ENCODE peak calls at places on chromosomes 11 and 22, in seven cellular contexts. D, C, Y, M, I, S and E are unnamed samples.

GRCh38 chr11:112485280-112485679 is 224.6 kb upstream of the PLET1 start:
- DNase-seq in Y (no peak), S (peak; percentile 33), I (no peak), M (no peak), C (no peak), D (no peak), E (no peak)

GRCh38 chr11:44564198-44564597 is 1.3 kb upstream of the CD82 start:
- DNase-seq in M (no peak), D (no peak), S (no peak), I (no peak), Y (no peak), C (peak; percentile 38), E (no peak)

GRCh38 chr11:65787649-65788622 is 1.1 kb downstream of the OVOL1 start:
- DNase-seq in M (no peak), Y (no peak), C (no peak), D (no peak), I (peak; percentile 40), S (peak; percentile 86), E (no peak)

GRCh38 chr11:128692750-128693578 is 908 bp upstream of the FLI1 start:
- DNase-seq in M (no peak), Y (no peak), I (no peak), C (peak; percentile 38), D (no peak), S (peak; percentile 86), E (peak; percentile 61)

GRCh38 chr11:114010931-114011330 is 36.0 kb downstream of the HTR3A start:
- DNase-seq in M (no peak), S (no peak), D (no peak), C (no peak), Y (no peak), I (no peak), E (no peak)

GRCh38 chr11:285021-285893 is 3.7 kb upstream of the PGGHG start:
- DNase-seq in I (no peak), C (no peak), S (peak; percentile 38), Y (no peak), M (peak; percentile 53), D (no peak), E (no peak)

GRCh38 chr11:12581923-12582322 is 92.3 kb upstream of the TEAD1 start:
- DNase-seq in Y (no peak), C (peak; percentile 81), I (no peak), S (peak; percentile 58), M (no peak), D (no peak), E (peak; percentile 93)

GRCh38 chr22:31347251-31348008 is 1.3 kb upstream of the PATZ1 start:
- DNase-seq in Y (no peak), I (peak; percentile 31), M (peak; percentile 82), D (peak; percentile 82), C (peak; percentile 71), S (peak; percentile 88), E (peak; percentile 44)

GRCh38 chr11:112785717-112786116 is 175.5 kb upstream of the NCAM1 start:
- DNase-seq in S (peak; percentile 49), M (no peak), C (peak; percentile 71), D (no peak), I (no peak), Y (no peak), E (no peak)

GRCh38 chr11:62005231-62005661 is 37.8 kb upstream of the FTH1 start:
- DNase-seq in D (no peak), Y (no peak), M (no peak), I (no peak), S (no peak), C (no peak), E (no peak)

GRCh38 chr11:69009441-69010211 is 3.4 kb downstream of the MRGPRF start:
- DNase-seq in I (no peak), D (no peak), M (peak; percentile 72), C (no peak), Y (no peak), S (peak; percentile 44), E (no peak)

GRCh38 chr11:13223112-13223511 is 54.5 kb upstream of the BMAL1 start:
- DNase-seq in C (no peak), D (no peak), M (no peak), S (no peak), I (no peak), Y (no peak), E (no peak)

DNA sequence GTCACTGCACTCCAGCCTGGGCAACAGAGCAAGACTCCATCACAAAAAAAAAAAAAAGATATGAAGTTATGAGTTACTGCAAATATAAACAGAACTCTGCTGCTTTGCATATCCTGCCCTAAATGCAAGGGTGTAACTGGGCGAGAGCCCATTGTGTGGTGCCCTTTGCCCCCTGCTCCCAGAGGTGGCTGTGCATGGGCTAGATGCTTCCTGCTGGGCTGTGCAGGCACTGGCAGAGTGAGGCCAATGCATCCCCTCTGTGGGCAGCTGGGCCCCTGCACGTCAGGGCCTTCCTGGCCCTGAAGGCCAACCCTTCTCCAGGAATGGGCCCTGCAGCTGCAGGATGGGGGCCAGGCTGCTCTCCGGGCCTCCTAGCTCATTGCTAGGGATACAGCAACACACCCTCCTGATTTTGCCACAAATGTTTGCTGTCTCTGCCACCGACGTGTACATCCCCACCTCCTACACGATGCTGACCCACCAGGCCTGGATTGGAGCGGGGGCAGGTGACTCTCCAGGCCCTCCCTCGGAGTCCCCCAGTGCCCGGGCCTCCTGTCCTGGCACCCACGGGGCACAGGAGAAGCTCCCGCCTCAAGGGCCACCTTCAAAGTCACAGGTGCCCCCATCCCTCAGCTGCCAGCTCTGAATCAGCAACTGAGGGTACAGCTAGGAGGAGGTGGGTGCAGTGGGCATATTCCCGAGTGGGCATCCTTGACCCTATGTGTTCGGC is 40.7 kb upstream of the COMT start:
- DNase-seq in D (no peak), C (no peak), S (no peak), I (no peak), M (no peak), Y (no peak), E (no peak)
- TF ChIP-seq CTCF in D (no peak), C (no peak), S (no peak), I (no peak), M (no peak), Y (no peak), E (no peak)

GRCh38 chr22:22520020-22520656 is at the start of gene ZNF280A:
- DNase-seq in M (no peak), S (peak; percentile 55), I (no peak), C (peak; percentile 3), D (no peak), Y (no peak), E (no peak)
- TF ChIP-seq CTCF in M (no peak), S (peak; percentile 35), I (no peak), C (no peak), D (no peak), Y (no peak), E (no peak)

GRCh38 chr11:25961539-25961938 is 370.4 kb upstream of the ANO3 start:
- DNase-seq in S (no peak), D (no peak), C (no peak), I (no peak), Y (no peak), M (no peak), E (no peak)
- TF ChIP-seq CTCF in S (peak; percentile 60), D (peak; percentile 43), C (no peak), I (peak; percentile 19), Y (no peak), M (no peak), E (no peak)

GRCh38 chr11:15038963-15039362 is 34.4 kb upstream of the CALCB start:
- DNase-seq in Y (no peak), I (no peak), D (no peak), C (no peak), S (no peak), M (no peak), E (peak; percentile 15)
- TF ChIP-seq CTCF in Y (peak; percentile 8), I (no peak), D (peak; percentile 15), C (peak; percentile 25), S (peak; percentile 50), M (no peak), E (peak; percentile 48)

GRCh38 chr11:131514062-131514461 is 143.6 kb downstream of the NTM start:
- DNase-seq in D (no peak), C (no peak), I (no peak), S (no peak), Y (no peak), M (no peak), E (no peak)

GRCh38 chr11:131512228-131512627 is 141.8 kb downstream of the NTM start:
- DNase-seq in C (no peak), S (no peak), M (no peak), I (no peak), Y (no peak), D (no peak), E (no peak)

GRCh38 chr11:131506376-131506775 is 136.0 kb downstream of the NTM start:
- DNase-seq in Y (no peak), S (no peak), C (no peak), M (no peak), D (no peak), I (no peak), E (no peak)

GRCh38 chr11:131510662-131511061 is 140.2 kb downstream of the NTM start:
- DNase-seq in S (no peak), M (no peak), C (no peak), Y (no peak), D (no peak), I (no peak), E (no peak)

GRCh38 chr11:131511794-131512193 is 141.4 kb downstream of the NTM start:
- DNase-seq in Y (no peak), I (peak; percentile 34), C (no peak), D (no peak), S (peak; percentile 91), M (no peak), E (no peak)
- TF ChIP-seq CTCF in Y (peak; percentile 47), I (peak; percentile 76), C (peak; percentile 48), D (peak; percentile 70), S (peak; percentile 85), M (peak; percentile 48), E (peak; percentile 72)

GRCh38 chr11:133163463-133164419 is 368.6 kb downstream of the OPCML start:
- DNase-seq in I (no peak), D (no peak), Y (no peak), S (peak; percentile 65), C (peak; percentile 5), M (no peak), E (peak; percentile 5)
- TF ChIP-seq CTCF in I (peak; percentile 85), D (peak; percentile 91), Y (no peak), S (peak; percentile 86), C (peak; percentile 37), M (peak; percentile 63), E (peak; percentile 75)

GRCh38 chr11:47847892-47848635 is at the start of gene NUP160:
- DNase-seq in M (peak; percentile 90), I (peak; percentile 81), Y (no peak), S (peak; percentile 95), D (peak; percentile 91), C (peak; percentile 68), E (peak; percentile 27)
- TF ChIP-seq CTCF in M (no peak), I (no peak), Y (no peak), S (peak; percentile 19), D (no peak), C (no peak), E (peak; percentile 27)

GRCh38 chr22:42967933-42968332 is 47.0 kb downstream of the PACSIN2 start:
- DNase-seq in C (no peak), S (peak; percentile 39), Y (no peak), M (peak; percentile 82), I (no peak), D (no peak), E (no peak)
- TF ChIP-seq CTCF in C (no peak), S (no peak), Y (peak; percentile 47), M (no peak), I (no peak), D (no peak), E (no peak)